ENCODE peak calls at places on chromosomes 3 and 15, in six cellular contexts. L, D, B, J, M and R are unnamed samples.

GRCh38 chr3:152087153-152087552 is 181.6 kb upstream of the MBNL1 start:
- DNase-seq in J (no peak), D (no peak), M (no peak), B (no peak), L (no peak), R (no peak)

GRCh38 chr3:125110876-125111480 is 55.2 kb upstream of the HEG1 start:
- DNase-seq in L (no peak), J (no peak), M (no peak), B (no peak), D (no peak), R (no peak)

GRCh38 chr3:52456169-52456799 is 880 bp downstream of the NISCH start:
- DNase-seq in J (no peak), B (no peak), D (peak; percentile 41), M (no peak), L (peak; percentile 20), R (no peak)

GRCh38 chr3:173001622-173002021 is 139.4 kb downstream of the SPATA16 start:
- DNase-seq in M (no peak), B (no peak), D (no peak), L (no peak), J (no peak), R (no peak)

GRCh38 chr3:149330609-149331008 is 2.8 kb downstream of the TM4SF18 start:
- DNase-seq in B (no peak), J (no peak), L (peak; percentile 31), D (no peak), M (no peak), R (no peak)

GRCh38 chr3:9553021-9553948 is at the start of gene LHFPL4:
- DNase-seq in B (no peak), L (no peak), D (no peak), J (no peak), M (no peak), R (no peak)

GRCh38 chr3:193829781-193830180 is 236.8 kb downstream of the OPA1 start:
- DNase-seq in M (peak; percentile 22), B (no peak), J (no peak), D (peak; percentile 62), L (peak; percentile 16), R (no peak)

GRCh38 chr3:46713898-46714552 is 3.6 kb downstream of the PRSS50 start:
- DNase-seq in L (no peak), M (no peak), D (no peak), B (peak; percentile 83), J (no peak), R (no peak)

GRCh38 chr15:44705981-44706380 is 5.1 kb downstream of the PATL2 start:
- DNase-seq in L (no peak), M (no peak), D (no peak), B (no peak), J (no peak), R (no peak)

GRCh38 chr3:114351123-114351821 is 57.4 kb downstream of the TIGIT start:
- DNase-seq in B (no peak), J (no peak), M (no peak), L (no peak), D (no peak), R (no peak)

GRCh38 chr15:78660584-78660983 is 19.6 kb upstream of the CHRNB4 start:
- DNase-seq in B (no peak), J (no peak), M (no peak), D (no peak), L (no peak), R (no peak)

GRCh38 chr3:76369170-76369569 is 583.8 kb upstream of the ZNF717 start:
- DNase-seq in D (peak; percentile 26), J (no peak), B (peak; percentile 28), M (peak; percentile 48), L (peak; percentile 69), R (no peak)

GRCh38 chr15:73704869-73705645 is 20.9 kb downstream of the CD276 start:
- DNase-seq in B (peak; percentile 70), D (peak; percentile 38), J (no peak), M (peak; percentile 28), L (peak; percentile 28), R (no peak)

GRCh38 chr3:168881804-168882203 is 781.7 kb downstream of the MECOM start:
- DNase-seq in D (no peak), L (no peak), J (no peak), M (peak; percentile 61), B (no peak), R (no peak)

GRCh38 chr3:185337231-185337816 is 25.6 kb upstream of the MAP3K13 start:
- DNase-seq in B (no peak), J (no peak), D (no peak), M (no peak), L (no peak), R (no peak)

GRCh38 chr3:172106989-172107388 is 67.6 kb downstream of the FNDC3B start:
- DNase-seq in D (no peak), J (no peak), M (no peak), B (peak; percentile 92), L (no peak), R (no peak)

GRCh38 chr3:40534283-40534682 is 9.5 kb downstream of the ZNF621 start:
- DNase-seq in D (no peak), J (no peak), B (no peak), M (no peak), L (no peak), R (no peak)

GRCh38 chr3:30685267-30685667 is 78.9 kb downstream of the TGFBR2 start:
- DNase-seq in L (no peak), D (no peak), M (no peak), B (no peak), J (no peak), R (no peak)

GRCh38 chr3:11238880-11239279 is 33.3 kb upstream of the ATG7 start:
- DNase-seq in M (peak; percentile 78), B (peak; percentile 28), D (peak; percentile 93), J (no peak), L (peak; percentile 95), R (peak; percentile 83)

GRCh38 chr3:136149569-136150136 is 46.5 kb downstream of the MSL2 start:
- DNase-seq in J (no peak), L (peak; percentile 61), B (no peak), D (peak; percentile 29), M (peak; percentile 16), R (peak; percentile 11)

GRCh38 chr3:149352556-149352955 is 19.1 kb upstream of the TM4SF18 start:
- DNase-seq in D (peak; percentile 53), J (no peak), B (peak; percentile 63), L (peak; percentile 58), M (peak; percentile 66), R (no peak)

GRCh38 chr3:197168606-197169005 is 129.8 kb downstream of the DLG1 start:
- DNase-seq in L (peak; percentile 38), B (no peak), M (peak; percentile 56), D (peak; percentile 81), J (no peak), R (peak; percentile 24)

GRCh38 chr3:67381667-67382272 is 272.6 kb downstream of the SUCLG2 start:
- DNase-seq in M (peak; percentile 39), B (peak; percentile 41), J (no peak), D (peak; percentile 20), L (peak; percentile 27), R (no peak)

DNA sequence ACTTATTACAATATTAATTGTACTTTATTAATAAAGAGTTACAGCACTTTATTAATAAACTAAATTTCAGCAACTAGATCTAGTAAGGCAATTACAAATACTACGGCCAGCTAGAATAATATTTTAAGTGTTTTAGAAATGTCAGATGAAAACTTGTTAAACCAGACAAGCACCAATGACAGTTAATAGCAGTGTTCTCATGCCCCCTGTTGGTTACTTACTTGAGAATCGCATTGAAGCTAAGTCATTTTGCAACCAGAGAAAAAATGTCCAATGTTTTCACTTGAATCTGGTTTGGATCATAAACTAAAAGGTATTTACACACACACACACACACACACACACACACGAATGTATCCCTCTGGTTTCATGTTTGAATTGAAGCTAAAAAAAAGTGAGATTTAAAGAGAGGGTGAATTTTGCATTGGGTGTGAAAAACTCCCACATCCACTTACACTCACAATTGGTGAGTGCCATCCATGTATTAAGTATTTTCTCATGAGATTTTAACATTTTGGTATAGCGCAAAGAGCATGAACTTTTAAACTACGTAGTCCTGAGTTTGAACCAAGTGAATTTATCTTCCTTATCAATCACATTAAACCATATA is 347.7 kb downstream of the ZBBX start:
- DNase-seq in L (peak; percentile 39), D (peak; percentile 6), M (peak; percentile 62), B (peak; percentile 27), J (no peak), R (no peak)
- TF ChIP-seq CTCF in L (peak; percentile 52), D (peak; percentile 19), M (peak; percentile 64), B (peak; percentile 27), J (peak; percentile 18), R (peak; percentile 6)

DNA sequence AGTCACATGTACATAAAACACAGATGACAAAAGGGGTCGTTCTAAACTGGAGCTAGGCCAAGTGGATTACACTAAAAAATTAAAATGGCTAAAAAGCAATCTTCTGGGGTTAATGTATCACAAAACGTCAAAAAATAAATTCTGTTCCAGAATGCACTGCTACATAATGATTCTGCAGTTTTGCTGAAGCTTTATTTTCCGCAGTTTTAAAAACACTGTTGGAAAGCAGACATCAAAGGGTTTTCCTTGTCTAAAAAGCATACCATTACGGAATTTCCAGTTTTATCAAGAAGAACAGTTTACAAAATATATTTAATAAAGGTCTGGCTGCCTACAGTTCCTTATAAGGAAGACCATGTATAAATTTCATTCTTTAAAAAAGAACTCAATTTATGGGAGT is 1.4 kb downstream of the DMXL2 start:
- DNase-seq in B (no peak), J (no peak), L (no peak), D (no peak), M (no peak), R (no peak)
- H3K4me3 ChIP-seq in B (peak overlapping the region; percentile 74), J (peak overlapping the region; percentile 87), L (no peak overlapping the region), D (peak overlapping the region; percentile 84), M (peak overlapping the region; percentile 84), R (peak overlapping the region; percentile 87)

DNA sequence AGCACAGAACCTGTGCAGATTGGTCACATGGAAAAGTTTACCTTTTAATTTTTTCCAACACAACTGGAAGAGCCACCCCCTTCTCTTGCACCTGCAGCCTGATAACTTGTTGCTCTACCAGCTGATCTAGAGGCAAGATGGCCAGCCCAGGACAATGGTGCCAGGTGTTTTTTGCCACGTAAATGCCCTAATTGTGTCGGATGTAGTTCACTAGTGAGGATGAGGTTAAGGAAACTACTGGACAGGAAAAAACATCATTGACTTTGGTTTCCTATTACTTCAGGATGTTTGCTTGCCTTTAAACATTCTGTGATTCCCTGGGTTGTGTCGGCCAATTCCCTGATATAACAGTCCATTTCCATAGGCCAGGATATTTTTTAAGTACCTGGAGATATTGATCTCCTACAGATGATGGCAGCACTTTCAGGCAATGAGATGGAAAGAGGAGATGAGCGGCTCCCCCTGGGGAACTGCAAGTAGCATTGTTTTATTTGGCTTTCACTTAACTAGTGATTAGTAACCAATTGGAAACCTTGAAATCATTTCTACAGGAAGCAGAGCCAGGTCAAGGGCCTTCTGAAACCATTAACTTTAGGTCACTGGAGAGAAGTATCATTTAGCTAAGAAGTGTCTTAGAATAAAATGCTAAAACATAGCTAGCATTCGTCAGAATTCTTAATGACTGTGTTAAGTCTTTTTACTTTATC is 72.5 kb downstream of the OSBPL10 start:
- DNase-seq in B (no peak), D (no peak), J (no peak), L (peak; percentile 14), M (no peak), R (no peak)
- TF ChIP-seq CTCF in B (no peak), D (no peak), J (no peak), L (no peak), M (peak; percentile 48), R (peak; percentile 30)

GRCh38 chr3:43148033-43148432 is 42.2 kb upstream of the POMGNT2 start:
- DNase-seq in J (no peak), D (no peak), M (no peak), B (no peak), L (no peak), R (no peak)

GRCh38 chr3:43146599-43146998 is 40.7 kb upstream of the POMGNT2 start:
- DNase-seq in D (no peak), L (no peak), M (no peak), J (no peak), B (no peak), R (no peak)

GRCh38 chr3:43142472-43142871 is 36.6 kb upstream of the POMGNT2 start:
- DNase-seq in L (no peak), M (no peak), J (no peak), D (no peak), B (no peak), R (no peak)

GRCh38 chr3:43144811-43145490 is 39.1 kb upstream of the POMGNT2 start:
- DNase-seq in L (peak; percentile 59), D (peak; percentile 61), J (no peak), M (peak; percentile 28), B (no peak), R (no peak)
- H3K4me3 ChIP-seq in L (no peak overlapping the region), D (no peak overlapping the region), J (no peak overlapping the region), M (no peak overlapping the region), B (no peak overlapping the region), R (no peak overlapping the region)